ENCODE peak calls at places on chromosomes 7 and 10, in seven cellular contexts. C is pancreas, M is transverse colon, L is fibroblast of lung, T is fibroblast of pulmonary artery, I is AG09309, U is hepatocyte. X is an unnamed sample.

GRCh38 chr7:22601812-22602568 is 102.0 kb upstream of the STEAP1B start:
- DNase-seq in M (no peak), C (no peak), L (peak; percentile 59), U (no peak), T (peak; percentile 86), I (no peak), X (no peak)

GRCh38 chr10:80517416-80518142 is 20.1 kb upstream of the SH2D4B start:
- DNase-seq in M (no peak), L (no peak), T (no peak), I (no peak), U (no peak), C (no peak), X (no peak)

GRCh38 chr10:31602541-31603244 is 283.7 kb downstream of the ZEB1 start:
- DNase-seq in L (peak; percentile 77), I (peak; percentile 64), M (peak; percentile 58), U (peak; percentile 70), C (peak; percentile 80), T (peak; percentile 77), X (no peak)

GRCh38 chr10:70588255-70588654 is 14.3 kb downstream of the PRF1 start:
- DNase-seq in L (no peak), U (no peak), T (no peak), I (no peak), C (no peak), M (no peak), X (no peak)

GRCh38 chr7:135367114-135367513 is 133.5 kb downstream of the STRA8 start:
- DNase-seq in U (peak; percentile 28), L (no peak), I (no peak), M (no peak), C (no peak), T (no peak), X (no peak)

GRCh38 chr7:133409421-133409820 is 156.5 kb downstream of the EXOC4 start:
- DNase-seq in U (no peak), I (no peak), C (no peak), L (no peak), T (no peak), M (no peak), X (no peak)

GRCh38 chr10:26391701-26392695 is 46.1 kb upstream of the APBB1IP start:
- DNase-seq in L (no peak), T (no peak), U (no peak), C (peak; percentile 20), I (no peak), M (no peak), X (no peak)

GRCh38 chr10:90777614-90778013 is 80.2 kb downstream of the HTR7 start:
- DNase-seq in C (no peak), I (no peak), M (no peak), T (peak; percentile 60), U (no peak), L (no peak), X (no peak)

GRCh38 chr10:11245510-11245909 is 227.8 kb downstream of the CELF2 start:
- DNase-seq in L (peak; percentile 15), M (no peak), C (no peak), I (no peak), U (peak; percentile 12), T (no peak), X (no peak)

GRCh38 chr7:87420173-87420572 is 55.3 kb downstream of the ABCB4 start:
- DNase-seq in I (no peak), C (no peak), L (no peak), T (no peak), U (no peak), M (no peak), X (no peak)

GRCh38 chr10:126252884-126253612 is 135.2 kb downstream of the ADAM12 start:
- DNase-seq in L (peak; percentile 100), I (peak; percentile 99), U (peak; percentile 51), M (no peak), C (no peak), T (peak; percentile 95), X (peak; percentile 10)

GRCh38 chr7:117596134-117596533 is 116.3 kb downstream of the CFTR start:
- DNase-seq in U (no peak), T (no peak), L (no peak), I (no peak), C (peak; percentile 28), M (no peak), X (no peak)

GRCh38 chr10:69479737-69480412 is 28.6 kb downstream of the TSPAN15 start:
- DNase-seq in M (no peak), U (no peak), L (no peak), T (peak; percentile 40), I (peak; percentile 24), C (no peak), X (peak; percentile 22)

GRCh38 chr7:133512560-133512959 is 259.7 kb downstream of the EXOC4 start:
- DNase-seq in U (no peak), I (peak; percentile 17), M (no peak), C (no peak), T (peak; percentile 72), L (peak; percentile 98), X (no peak)

GRCh38 chr7:70694909-70695803 is 436.8 kb upstream of the GALNT17 start:
- DNase-seq in U (peak; percentile 57), T (peak; percentile 22), C (peak; percentile 34), L (peak; percentile 23), M (peak; percentile 25), I (no peak), X (no peak)

DNA sequence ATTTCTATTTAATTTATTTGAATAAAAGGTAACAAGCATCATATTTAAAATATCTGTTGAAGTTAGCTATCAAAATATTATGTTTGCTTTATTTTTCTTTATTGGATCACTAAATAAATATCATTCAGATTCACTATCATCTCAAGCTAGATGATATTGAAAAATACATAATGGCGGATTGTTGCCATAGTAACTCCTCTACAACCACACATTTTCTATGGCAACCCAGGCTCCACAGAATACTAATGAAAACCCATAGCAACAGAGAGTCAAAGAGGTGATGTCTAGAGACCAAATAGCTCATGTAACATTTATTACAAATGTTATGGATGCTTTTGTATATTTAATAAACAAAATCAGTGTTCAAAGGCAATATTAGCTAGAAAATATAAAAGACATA is 148.9 kb upstream of the CDK1 start:
- DNase-seq in L (no peak), C (no peak), T (no peak), U (no peak), I (no peak), M (no peak), X (no peak)
- H3K4me3 ChIP-seq in L (no peak overlapping the region), C (no peak overlapping the region), T (no peak overlapping the region), U (no peak overlapping the region), I (no peak overlapping the region), M (no peak overlapping the region), X (no peak overlapping the region)

GRCh38 chr7:155997431-155998327 is 185.4 kb upstream of the SHH start:
- DNase-seq in U (no peak), M (no peak), T (no peak), C (no peak), L (no peak), I (no peak), X (no peak)
- H3K4me3 ChIP-seq in U (no peak overlapping the region), M (no peak overlapping the region), T (no peak overlapping the region), C (no peak overlapping the region), L (no peak overlapping the region), I (no peak overlapping the region), X (no peak overlapping the region)

DNA sequence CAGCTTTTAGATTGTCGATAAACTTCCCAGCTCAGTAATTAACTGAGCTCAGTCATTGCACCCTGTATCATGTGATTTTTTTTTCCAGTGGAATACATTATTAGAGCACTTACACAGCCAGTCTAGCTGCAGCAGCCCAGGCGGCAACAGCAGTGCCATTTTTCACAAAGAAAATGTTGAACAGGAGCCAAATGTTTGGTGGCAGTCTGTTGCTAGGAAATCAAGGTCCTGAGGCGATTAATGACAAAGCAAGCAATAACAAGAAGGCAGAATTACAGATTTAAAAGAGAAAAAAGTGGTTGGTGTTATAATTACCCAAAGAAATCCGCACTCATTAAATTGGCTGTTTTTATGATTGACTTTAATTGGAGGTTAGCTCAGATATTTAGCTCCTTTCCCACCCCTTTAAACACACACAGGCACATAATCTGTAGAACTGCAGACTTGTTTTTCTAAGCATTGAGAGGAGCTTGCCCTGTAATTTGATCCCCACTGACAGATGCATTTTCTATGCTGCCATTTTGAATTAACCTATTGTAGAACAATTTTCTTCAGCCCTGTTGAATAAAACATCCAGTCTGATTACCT is 267.4 kb downstream of the ADK start:
- DNase-seq in M (no peak), U (peak; percentile 13), C (peak; percentile 45), L (peak; percentile 16), T (no peak), I (no peak), X (no peak)
- H3K4me3 ChIP-seq in M (no peak overlapping the region), U (no peak overlapping the region), C (no peak overlapping the region), L (no peak overlapping the region), T (no peak overlapping the region), I (no peak overlapping the region), X (no peak overlapping the region)

DNA sequence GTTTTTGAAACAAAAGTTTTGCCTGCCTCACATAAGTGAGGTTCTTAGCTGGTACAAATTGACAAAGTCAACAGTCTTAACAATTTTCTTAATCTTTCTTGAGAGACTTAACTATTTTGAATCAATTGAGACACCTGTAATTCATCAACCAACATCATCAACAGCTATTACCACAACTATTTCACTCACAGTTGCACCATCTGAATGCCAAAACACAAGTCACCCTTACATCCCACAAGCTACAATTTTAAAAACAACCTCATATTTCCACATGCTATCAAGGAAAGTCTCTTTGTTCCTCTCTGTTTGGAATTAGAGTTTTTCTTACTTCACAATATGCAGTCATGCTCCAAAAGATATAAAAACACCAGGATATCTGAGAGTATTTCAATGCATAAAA is 4.9 kb downstream of the SMURF1 start:
- DNase-seq in T (peak; percentile 58), C (no peak), I (no peak), U (no peak), M (no peak), L (peak; percentile 71), X (no peak)
- H3K4me3 ChIP-seq in T (no peak overlapping the region), C (no peak overlapping the region), I (no peak overlapping the region), U (no peak overlapping the region), M (no peak overlapping the region), L (no peak overlapping the region), X (no peak overlapping the region)

DNA sequence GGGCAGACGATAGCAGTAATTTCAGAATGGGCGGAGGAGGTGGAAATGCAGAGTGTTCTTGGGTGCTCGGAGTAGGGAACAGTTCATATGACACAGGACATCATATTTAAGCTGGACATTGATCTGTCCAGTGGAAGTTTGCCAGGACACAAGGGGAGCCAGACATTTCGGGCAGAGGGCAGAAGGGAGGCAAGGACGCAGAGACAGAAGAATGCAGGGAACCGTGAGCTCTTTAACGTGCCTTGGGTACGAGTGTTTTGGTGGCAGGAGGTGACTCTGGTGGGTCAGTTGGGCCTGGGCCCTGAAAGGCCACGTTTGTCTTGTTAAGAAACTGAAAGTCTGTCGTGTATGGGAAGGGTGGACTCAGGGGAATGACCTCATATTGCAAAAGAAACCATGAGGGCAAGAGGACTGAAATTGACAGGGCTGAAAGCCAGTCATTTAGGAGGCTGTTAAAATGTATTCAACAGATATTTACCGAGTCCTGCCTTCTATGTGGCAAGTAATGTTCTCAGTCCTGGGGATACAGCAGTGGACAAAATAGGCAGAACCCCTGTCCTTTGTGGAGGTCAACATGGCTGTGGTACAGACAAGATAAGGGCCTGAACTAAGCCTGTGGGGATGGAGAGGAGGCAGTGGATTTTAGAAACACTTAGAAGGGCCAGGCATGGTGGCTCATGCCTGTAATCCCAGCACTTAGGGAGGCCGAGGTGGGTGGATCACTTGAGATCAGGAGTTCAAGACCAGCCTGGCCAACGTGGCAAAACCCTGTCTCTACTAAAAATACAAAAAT is 2.2 kb downstream of the OPTN start:
- DNase-seq in I (no peak), C (no peak), M (no peak), L (peak; percentile 15), T (peak; percentile 45), U (peak; percentile 31), X (no peak)
- H3K4me3 ChIP-seq in I (peak overlapping the region; percentile 48), C (no peak overlapping the region), M (no peak overlapping the region), L (peak overlapping the region; percentile 35), T (peak overlapping the region; percentile 33), U (no peak overlapping the region), X (no peak overlapping the region)